ENCODE peak calls at places on chromosomes 1 and 21, in six cellular contexts. One of them, this sample, is unnamed.

GRCh38 chr1:41683681-41684500 is 199.4 kb upstream of the EDN2 start:
- DNase-seq in NCI-H1694: no peak
- DNase-seq in Daoy: peak
- DNase-seq in sciatic nerve: no peak
- DNase-seq in activated effector memory CD4-positive, alpha-beta T cell treated with anti-CD3 and anti-CD28 coated beads, Interleukin-2, amount 50 U/mL, for 16 hours: peak
- DNase-seq in GM10248: no peak
- DNase-seq in this sample: no peak

GRCh38 chr1:33150522-33150921 is 31.3 kb downstream of the TRIM62 start:
- DNase-seq in NCI-H1694: no peak
- DNase-seq in Daoy: no peak
- DNase-seq in sciatic nerve: no peak
- DNase-seq in activated effector memory CD4-positive, alpha-beta T cell treated with anti-CD3 and anti-CD28 coated beads, Interleukin-2, amount 50 U/mL, for 16 hours: no peak
- DNase-seq in GM10248: no peak
- DNase-seq in this sample: no peak

GRCh38 chr1:208312706-208313105 is 68.5 kb upstream of the PLXNA2 start:
- DNase-seq in NCI-H1694: no peak
- DNase-seq in Daoy: no peak
- DNase-seq in sciatic nerve: no peak
- DNase-seq in activated effector memory CD4-positive, alpha-beta T cell treated with anti-CD3 and anti-CD28 coated beads, Interleukin-2, amount 50 U/mL, for 16 hours: no peak
- DNase-seq in GM10248: no peak
- DNase-seq in this sample: no peak

GRCh38 chr1:66288048-66288447 is 245.9 kb upstream of the SGIP1 start:
- DNase-seq in NCI-H1694: no peak
- DNase-seq in Daoy: no peak
- DNase-seq in sciatic nerve: no peak
- DNase-seq in activated effector memory CD4-positive, alpha-beta T cell treated with anti-CD3 and anti-CD28 coated beads, Interleukin-2, amount 50 U/mL, for 16 hours: no peak
- DNase-seq in GM10248: no peak
- DNase-seq in this sample: no peak

GRCh38 chr21:43012596-43012995 is 38.2 kb downstream of the PKNOX1 start:
- DNase-seq in NCI-H1694: no peak
- DNase-seq in Daoy: peak
- DNase-seq in sciatic nerve: no peak
- DNase-seq in activated effector memory CD4-positive, alpha-beta T cell treated with anti-CD3 and anti-CD28 coated beads, Interleukin-2, amount 50 U/mL, for 16 hours: no peak
- DNase-seq in GM10248: no peak
- DNase-seq in this sample: no peak

GRCh38 chr1:152515454-152515823 is 1.2 kb downstream of the CRCT1 start:
- DNase-seq in NCI-H1694: no peak
- DNase-seq in Daoy: peak
- DNase-seq in sciatic nerve: no peak
- DNase-seq in activated effector memory CD4-positive, alpha-beta T cell treated with anti-CD3 and anti-CD28 coated beads, Interleukin-2, amount 50 U/mL, for 16 hours: no peak
- DNase-seq in GM10248: no peak
- DNase-seq in this sample: no peak

GRCh38 chr21:40752125-40752524 is 94.8 kb downstream of the DSCAM start:
- DNase-seq in NCI-H1694: no peak
- DNase-seq in Daoy: peak
- DNase-seq in sciatic nerve: no peak
- DNase-seq in activated effector memory CD4-positive, alpha-beta T cell treated with anti-CD3 and anti-CD28 coated beads, Interleukin-2, amount 50 U/mL, for 16 hours: no peak
- DNase-seq in GM10248: no peak
- DNase-seq in this sample: no peak

GRCh38 chr1:113046569-113046968 is 26.4 kb upstream of the LRIG2 start:
- DNase-seq in NCI-H1694: no peak
- DNase-seq in Daoy: no peak
- DNase-seq in sciatic nerve: no peak
- DNase-seq in activated effector memory CD4-positive, alpha-beta T cell treated with anti-CD3 and anti-CD28 coated beads, Interleukin-2, amount 50 U/mL, for 16 hours: no peak
- DNase-seq in GM10248: no peak
- DNase-seq in this sample: no peak